ENCODE peak calls at places on chromosomes 16 and 17, in five cellular contexts. C is ascending aorta, E is GM06990, O is tibial artery, Z is fibroblast of pulmonary artery. F is an unnamed sample.

GRCh38 chr17:59513934-59514841 is 51.2 kb upstream of the DHX40 start:
- DNase-seq in C (peak; percentile 76), E (no peak), O (peak; percentile 76), Z (peak; percentile 92), F (no peak)

GRCh38 chr16:49488740-49489525 is 115.3 kb downstream of the C16orf78 start:
- DNase-seq in C (no peak), E (no peak), O (peak; percentile 58), Z (no peak), F (no peak)

GRCh38 chr16:626787-627457 is 3.9 kb upstream of the WFIKKN1 start:
- DNase-seq in C (no peak), E (no peak), O (no peak), Z (peak; percentile 96), F (no peak)

GRCh38 chr17:39461911-39462641 is 790 bp downstream of the CDK12 start:
- DNase-seq in C (peak; percentile 68), E (peak; percentile 31), O (peak; percentile 62), Z (no peak), F (peak; percentile 77)

GRCh38 chr16:88681084-88681680 is 5.1 kb downstream of the SNAI3 start:
- DNase-seq in C (no peak), E (peak; percentile 80), O (no peak), Z (no peak), F (peak; percentile 78)

GRCh38 chr17:77325826-77326581 is 185.2 kb downstream of the SEC14L1 start:
- DNase-seq in C (peak; percentile 64), E (no peak), O (peak; percentile 74), Z (no peak), F (no peak)

GRCh38 chr16:21634216-21634615 is 18.2 kb downstream of the IGSF6 start:
- DNase-seq in C (no peak), E (no peak), O (no peak), Z (no peak), F (no peak)

GRCh38 chr17:14387036-14387435 is 86.2 kb downstream of the HS3ST3B1 start:
- DNase-seq in C (no peak), E (no peak), O (no peak), Z (no peak), F (no peak)

GRCh38 chr17:50501054-50501453 is 7.2 kb upstream of the MYCBPAP start:
- DNase-seq in C (no peak), E (no peak), O (no peak), Z (no peak), F (no peak)

GRCh38 chr17:76241776-76242175 is 1.5 kb upstream of the RNF157 start:
- DNase-seq in C (no peak), E (no peak), O (peak; percentile 50), Z (no peak), F (no peak)

GRCh38 chr17:75430159-75430748 is 24.8 kb upstream of the GRB2 start:
- DNase-seq in C (no peak), E (no peak), O (peak; percentile 65), Z (peak; percentile 47), F (no peak)

GRCh38 chr16:1308036-1308976 is 1.1 kb upstream of the UBE2I start:
- DNase-seq in C (no peak), E (no peak), O (no peak), Z (peak; percentile 57), F (no peak)

GRCh38 chr16:10252155-10252554 is 69.9 kb upstream of the GRIN2A start:
- DNase-seq in C (no peak), E (no peak), O (no peak), Z (no peak), F (no peak)

DNA sequence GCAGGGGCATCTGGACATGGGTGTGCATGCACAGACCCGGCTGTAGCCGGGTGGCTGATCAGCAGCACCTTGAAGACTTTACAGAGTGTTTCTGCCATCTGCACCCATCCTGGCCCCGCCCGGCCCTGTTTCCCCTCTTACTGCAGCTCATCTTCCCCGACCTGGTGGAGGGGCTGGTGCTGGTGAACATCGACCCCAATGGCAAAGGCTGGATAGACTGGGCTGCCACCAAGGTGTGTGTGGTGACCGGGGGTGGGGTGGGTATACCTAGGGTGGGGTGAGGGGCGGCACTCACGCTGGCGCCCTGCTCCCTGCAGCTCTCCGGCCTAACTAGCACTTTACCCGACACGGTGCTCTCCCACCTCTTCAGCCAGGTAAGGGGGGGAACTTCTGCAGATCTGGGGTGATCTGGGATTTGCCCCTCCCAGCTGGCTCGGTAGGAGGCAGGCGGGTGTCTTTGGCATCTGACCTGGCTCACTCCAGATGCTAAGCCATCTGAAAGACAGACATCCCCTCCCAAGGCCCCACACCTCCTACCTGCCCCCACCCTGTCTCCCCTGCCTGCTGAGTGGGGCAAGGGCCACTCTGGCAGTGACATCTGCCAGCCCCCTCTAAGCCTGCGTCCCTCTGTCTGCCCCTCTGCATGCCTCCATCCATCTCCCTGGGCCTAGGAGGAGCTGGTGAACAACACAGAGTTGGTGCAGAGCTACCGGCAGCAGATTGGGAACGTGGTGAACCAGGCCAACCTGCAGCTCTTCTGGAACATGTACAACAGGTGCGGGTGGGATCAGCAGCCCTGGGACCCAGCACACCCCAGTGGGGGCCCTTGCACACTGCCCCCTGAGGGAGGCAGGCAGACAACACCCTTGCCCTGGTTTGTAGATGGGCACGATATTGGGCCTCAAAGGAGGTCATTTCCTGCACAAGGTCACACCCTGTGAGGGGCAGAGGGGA is 6.6 kb downstream of the NDRG4 start:
- DNase-seq in C (peak; percentile 52), E (no peak), O (peak; percentile 62), Z (no peak), F (no peak)
- TF ChIP-seq CTCF in C (no peak), E (no peak), O (no peak), Z (no peak), F (no peak)

GRCh38 chr16:3030872-3031212 is 5.9 kb downstream of the BICDL2 start:
- DNase-seq in C (no peak), E (no peak), O (no peak), Z (no peak), F (no peak)

GRCh38 chr16:3027983-3028715 is 4.3 kb downstream of the THOC6 start:
- DNase-seq in C (peak; percentile 84), E (peak; percentile 87), O (peak; percentile 78), Z (peak; percentile 74), F (peak; percentile 96)

GRCh38 chr16:3030128-3030871 is 6.4 kb downstream of the BICDL2 start:
- DNase-seq in C (no peak), E (no peak), O (no peak), Z (no peak), F (no peak)

GRCh38 chr16:3028716-3029319 is 5.0 kb downstream of the THOC6 start:
- DNase-seq in C (no peak), E (no peak), O (no peak), Z (no peak), F (no peak)

DNA sequence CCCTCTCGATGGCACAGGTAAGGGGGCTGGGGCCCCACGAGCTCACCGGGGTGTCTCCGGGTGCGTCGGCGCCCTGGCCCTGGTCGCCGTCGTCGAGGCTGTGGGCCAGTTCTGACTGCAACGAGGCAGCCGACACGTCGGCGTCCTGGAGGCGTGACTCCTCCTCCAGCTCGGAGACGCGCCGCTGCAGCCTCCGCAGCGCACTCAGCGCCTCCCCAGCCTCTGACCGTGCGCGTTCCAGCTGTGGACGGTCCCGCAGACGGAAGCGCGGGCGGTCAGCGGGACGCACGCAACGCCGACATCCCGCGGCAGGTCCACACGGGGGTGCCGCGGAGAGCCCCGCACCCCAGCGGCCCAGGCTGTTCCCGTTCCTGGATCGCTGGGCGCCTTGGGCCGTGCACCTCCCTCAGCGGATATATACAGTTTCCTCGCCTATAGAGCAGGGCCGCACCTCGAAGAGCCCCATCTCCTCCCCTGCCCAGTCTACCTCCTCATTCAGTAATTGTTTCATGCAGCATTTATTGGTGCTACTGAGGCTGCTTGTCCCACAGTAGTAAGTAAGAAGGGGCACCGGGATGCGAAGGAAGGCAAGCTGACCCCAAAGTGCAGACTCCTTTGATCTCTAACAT is 5.8 kb downstream of the THOC6 start:
- DNase-seq in C (no peak), E (peak; percentile 59), O (no peak), Z (peak; percentile 31), F (peak; percentile 74)
- TF ChIP-seq CTCF in C (no peak), E (no peak), O (no peak), Z (no peak), F (no peak)

DNA sequence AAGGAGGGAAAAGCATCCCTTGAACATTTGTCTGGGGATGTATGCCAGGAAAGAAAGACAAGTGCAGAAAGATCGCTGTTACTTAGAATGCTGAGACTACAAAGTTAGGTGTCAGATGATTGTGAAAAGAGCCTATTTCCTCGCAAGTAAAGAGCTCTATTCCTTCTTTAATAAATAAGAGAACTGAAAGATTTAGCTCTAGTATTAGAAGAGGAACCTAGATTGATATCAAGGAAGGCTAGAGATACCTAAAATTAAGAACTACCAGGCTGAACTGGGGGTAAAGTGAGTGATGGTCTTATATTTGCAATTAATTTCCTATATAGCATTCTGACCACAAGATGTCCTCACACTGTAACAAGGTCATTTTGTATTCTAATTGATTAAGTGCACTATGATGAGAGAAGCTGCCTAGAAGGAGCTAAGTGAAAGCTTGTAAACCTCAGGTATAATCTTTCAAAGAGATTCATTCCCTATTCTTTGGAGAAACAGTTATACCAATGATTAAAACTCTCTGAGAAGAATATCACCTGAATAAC is 62.3 kb downstream of the SSH2 start:
- DNase-seq in C (no peak), E (peak; percentile 7), O (no peak), Z (no peak), F (no peak)
- TF ChIP-seq CTCF in C (no peak), E (no peak), O (no peak), Z (peak; percentile 29), F (no peak)

GRCh38 chr16:27639588-27640276 is 89.8 kb downstream of the KATNIP start:
- DNase-seq in C (no peak), E (no peak), O (no peak), Z (peak; percentile 73), F (peak; percentile 77)
- TF ChIP-seq CTCF in C (peak; percentile 23), E (peak; percentile 81), O (peak; percentile 29), Z (peak; percentile 86), F (peak; percentile 76)

GRCh38 chr16:56539667-56540066 is 19.8 kb upstream of the BBS2 start:
- DNase-seq in C (no peak), E (no peak), O (no peak), Z (no peak), F (no peak)

GRCh38 chr16:56538331-56538730 is 18.5 kb upstream of the BBS2 start:
- DNase-seq in C (no peak), E (no peak), O (no peak), Z (no peak), F (no peak)

GRCh38 chr16:56530872-56531271 is 11.0 kb upstream of the BBS2 start:
- DNase-seq in C (no peak), E (no peak), O (no peak), Z (no peak), F (no peak)

GRCh38 chr16:56532714-56533113 is 12.9 kb upstream of the BBS2 start:
- DNase-seq in C (no peak), E (no peak), O (no peak), Z (no peak), F (no peak)

DNA sequence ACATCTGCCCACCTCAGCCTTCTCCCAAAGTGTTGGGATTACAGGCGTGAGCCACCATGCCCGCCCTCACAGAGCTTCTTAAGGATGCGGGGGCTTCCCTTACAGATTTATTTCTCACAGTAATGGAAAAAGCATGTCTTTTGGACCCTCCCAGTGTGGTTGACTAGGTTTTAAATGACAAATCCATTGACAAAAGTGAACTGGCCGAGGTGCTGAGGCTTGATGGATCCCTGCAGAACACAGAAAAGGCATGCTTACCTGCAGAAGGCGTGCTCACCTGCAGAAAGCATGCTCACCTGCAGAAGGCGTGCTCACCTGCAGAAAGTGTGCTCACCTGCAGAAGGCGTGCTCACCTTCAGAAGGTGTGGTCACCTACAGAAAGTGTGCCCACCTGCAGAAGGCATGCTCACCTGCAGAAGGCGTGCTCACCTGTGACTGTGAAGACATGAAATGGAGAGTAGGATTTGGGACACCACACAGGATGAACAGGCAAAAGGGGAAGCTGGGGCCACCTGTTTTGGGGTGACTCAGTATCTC is 15.1 kb upstream of the BBS2 start:
- DNase-seq in C (no peak), E (no peak), O (no peak), Z (no peak), F (no peak)
- TF ChIP-seq CTCF in C (no peak), E (no peak), O (no peak), Z (no peak), F (no peak)

F was measured in GM20000.